ENCODE peak calls at places on chromosome 20, in eight cellular contexts. E is GM23338, V is cardiac muscle cell, Z is HFF-Myc, O is heart left ventricle, A is A549, Y is lower lobe of right lung, J is Peyer's patch. D is an unnamed sample.

GRCh38 chr20:35564905-35565304 is 23.0 kb downstream of the ERGIC3 start:
- DNase-seq in E (no peak), V (no peak), Z (no peak), O (no peak), A (no peak), Y (no peak), J (no peak), D (no peak)

GRCh38 chr20:41604002-41604401 is 14.2 kb downstream of the CHD6 start:
- DNase-seq in E (no peak), V (no peak), Z (no peak), O (no peak), A (no peak), Y (no peak), J (no peak), D (no peak)

GRCh38 chr20:44057698-44058675 is 129.0 kb downstream of the JPH2 start:
- DNase-seq in E (no peak), V (no peak), Z (peak; percentile 14), O (no peak), A (no peak), Y (no peak), J (no peak), D (no peak)

GRCh38 chr20:14470231-14470894 is 133.0 kb upstream of the FLRT3 start:
- DNase-seq in E (no peak), V (no peak), Z (no peak), O (no peak), A (no peak), Y (no peak), J (peak; percentile 53), D (no peak)

GRCh38 chr20:23086931-23087411 is 847 bp upstream of the CD93 start:
- DNase-seq in E (no peak), V (no peak), Z (no peak), O (peak; percentile 69), A (no peak), Y (peak; percentile 65), J (no peak), D (no peak)

GRCh38 chr20:21396921-21397340 is 395 bp downstream of the NKX2-4 start:
- DNase-seq in E (peak; percentile 53), V (no peak), Z (no peak), O (no peak), A (no peak), Y (no peak), J (no peak), D (no peak)

GRCh38 chr20:18380908-18381529 is 85.8 kb downstream of the DZANK1 start:
- DNase-seq in E (peak; percentile 57), V (no peak), Z (no peak), O (no peak), A (no peak), Y (no peak), J (no peak), D (no peak)

GRCh38 chr20:17448071-17448470 is 83.1 kb downstream of the BFSP1 start:
- DNase-seq in E (no peak), V (no peak), Z (no peak), O (no peak), A (no peak), Y (no peak), J (no peak), D (no peak)

GRCh38 chr20:54132612-54133433 is 41.0 kb downstream of the CYP24A1 start:
- DNase-seq in E (peak; percentile 76), V (peak; percentile 42), Z (peak; percentile 96), O (no peak), A (peak; percentile 70), Y (no peak), J (no peak), D (peak; percentile 99)

GRCh38 chr20:31699801-31700728 is 22.6 kb downstream of the BCL2L1 start:
- DNase-seq in E (no peak), V (no peak), Z (no peak), O (no peak), A (no peak), Y (no peak), J (no peak), D (no peak)

GRCh38 chr20:45036044-45036755 is 64.7 kb downstream of the KCNS1 start:
- DNase-seq in E (no peak), V (no peak), Z (no peak), O (no peak), A (no peak), Y (no peak), J (no peak), D (peak; percentile 85)

GRCh38 chr20:21361266-21361665 is 36.1 kb downstream of the NKX2-4 start:
- DNase-seq in E (no peak), V (no peak), Z (no peak), O (no peak), A (no peak), Y (no peak), J (no peak), D (peak; percentile 52)

GRCh38 chr20:2314759-2315439 is 19.1 kb downstream of the TGM3 start:
- DNase-seq in E (no peak), V (no peak), Z (peak; percentile 92), O (peak; percentile 50), A (no peak), Y (no peak), J (no peak), D (peak; percentile 95)

GRCh38 chr20:44054118-44054517 is 132.9 kb downstream of the JPH2 start:
- DNase-seq in E (no peak), V (no peak), Z (no peak), O (no peak), A (no peak), Y (no peak), J (peak; percentile 27), D (no peak)

GRCh38 chr20:2298116-2298515 is 2.3 kb downstream of the TGM3 start:
- DNase-seq in E (no peak), V (no peak), Z (no peak), O (no peak), A (no peak), Y (no peak), J (no peak), D (no peak)

GRCh38 chr20:12816009-12816408 is 192.8 kb upstream of the SPTLC3 start:
- DNase-seq in E (no peak), V (no peak), Z (no peak), O (no peak), A (no peak), Y (no peak), J (no peak), D (no peak)
- TF ChIP-seq CTCF in E (no peak), V (no peak), Z (no peak), O (no peak), A (no peak), Y (no peak), J (no peak), D (no peak)

GRCh38 chr20:57464642-57465211 is 60.2 kb downstream of the CTCFL start:
- DNase-seq in E (peak; percentile 52), V (no peak), Z (no peak), O (no peak), A (peak; percentile 63), Y (peak; percentile 52), J (peak; percentile 31), D (peak; percentile 62)
- TF ChIP-seq CTCF in E (peak; percentile 37), V (peak; percentile 37), Z (no peak), O (no peak), A (no peak), Y (no peak), J (peak; percentile 17), D (peak; percentile 31)

GRCh38 chr20:25697132-25697446 is 436 bp upstream of the ZNF337 start:
- DNase-seq in E (no peak), V (no peak), Z (no peak), O (no peak), A (no peak), Y (no peak), J (no peak), D (no peak)

GRCh38 chr20:25692499-25692898 is 4.2 kb downstream of the ZNF337 start:
- DNase-seq in E (peak; percentile 24), V (no peak), Z (no peak), O (no peak), A (no peak), Y (no peak), J (no peak), D (no peak)

GRCh38 chr20:25699914-25700313 is 3.3 kb upstream of the ZNF337 start:
- DNase-seq in E (no peak), V (no peak), Z (no peak), O (no peak), A (no peak), Y (no peak), J (no peak), D (no peak)

GRCh38 chr20:25695532-25696383 is 895 bp downstream of the ZNF337 start:
- DNase-seq in E (peak; percentile 31), V (no peak), Z (no peak), O (no peak), A (no peak), Y (no peak), J (no peak), D (peak; percentile 29)

DNA sequence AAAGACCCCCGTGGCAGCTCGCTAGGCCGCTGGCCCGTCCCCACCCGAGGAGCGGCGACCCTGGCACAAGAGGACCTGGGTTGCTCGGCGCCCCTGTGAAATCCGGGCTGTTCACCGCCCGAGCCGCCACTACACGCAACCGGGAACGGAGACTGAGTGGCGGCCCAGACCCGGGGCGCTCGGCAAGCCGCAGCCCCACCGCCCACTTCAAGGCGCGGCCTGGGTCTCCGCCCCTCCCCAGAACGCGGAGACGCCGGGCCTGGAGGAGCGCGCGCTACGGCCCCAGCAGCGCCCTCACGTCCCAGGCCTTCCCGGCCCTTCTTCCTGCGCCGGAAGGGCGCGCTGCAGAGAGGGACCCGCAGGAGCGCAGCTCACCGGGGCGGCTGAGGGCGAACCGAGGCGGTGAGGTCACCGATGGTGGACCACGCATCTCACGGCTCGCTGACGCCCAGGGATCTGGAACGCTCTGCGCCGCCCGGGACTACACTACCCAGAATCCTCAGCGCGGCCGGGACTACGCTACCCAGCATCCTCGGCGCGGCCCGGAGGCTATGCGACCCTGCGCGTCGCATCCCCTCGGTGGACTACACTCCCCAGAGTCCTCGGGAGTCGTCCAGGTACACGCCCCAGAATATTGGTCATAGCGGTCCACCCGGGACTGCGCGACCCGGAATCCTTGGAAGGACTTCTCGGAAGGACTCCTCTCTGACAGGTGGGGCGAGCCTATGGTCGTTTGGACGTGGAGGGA is at the start of gene ZNF337:
- DNase-seq in E (peak; percentile 95), V (peak; percentile 98), Z (peak; percentile 85), O (peak; percentile 97), A (peak; percentile 95), Y (peak; percentile 97), J (peak; percentile 94), D (peak; percentile 92)
- TF ChIP-seq CTCF in E (no peak), V (peak; percentile 21), Z (peak; percentile 12), O (peak; percentile 22), A (no peak), Y (peak; percentile 25), J (no peak), D (peak; percentile 6)

GRCh38 chr20:16352321-16352720 is 220.9 kb downstream of the KIF16B start:
- DNase-seq in E (no peak), V (no peak), Z (no peak), O (no peak), A (no peak), Y (no peak), J (no peak), D (no peak)

GRCh38 chr20:16349518-16350295 is 223.5 kb downstream of the KIF16B start:
- DNase-seq in E (no peak), V (no peak), Z (peak; percentile 60), O (no peak), A (no peak), Y (no peak), J (no peak), D (no peak)

GRCh38 chr20:16351415-16351814 is 221.8 kb downstream of the KIF16B start:
- DNase-seq in E (no peak), V (no peak), Z (no peak), O (no peak), A (no peak), Y (no peak), J (no peak), D (no peak)

GRCh38 chr20:16350465-16350864 is 222.8 kb downstream of the KIF16B start:
- DNase-seq in E (no peak), V (no peak), Z (peak; percentile 15), O (no peak), A (peak; percentile 13), Y (no peak), J (no peak), D (peak; percentile 17)

GRCh38 chr20:16352751-16353150 is 220.5 kb downstream of the KIF16B start:
- DNase-seq in E (no peak), V (no peak), Z (no peak), O (no peak), A (no peak), Y (no peak), J (no peak), D (no peak)
- TF ChIP-seq CTCF in E (peak; percentile 30), V (no peak), Z (no peak), O (no peak), A (no peak), Y (no peak), J (no peak), D (no peak)